ENCODE peak calls at places on chromosome 6, in five cellular contexts. One of them, this sample, is unnamed. For H3K4me1 and H3K9me3, the result is how much of the 10 kb centered on the place peaks cover.

GRCh38 chr6:119132211-119133004 is 53.9 kb upstream of the FAM184A start:
- DNase-seq in stomach: no peak
- DNase-seq in heart left ventricle: no peak
- DNase-seq in HCT116: no peak
- DNase-seq in right lobe of liver: no peak
- DNase-seq in this sample: no peak

GRCh38 chr6:151161363-151161762 is 78.4 kb upstream of the AKAP12 start:
- DNase-seq in stomach: no peak
- DNase-seq in heart left ventricle: no peak
- DNase-seq in HCT116: no peak
- DNase-seq in right lobe of liver: no peak
- DNase-seq in this sample: no peak

GRCh38 chr6:91569071-91569470 is 982.2 kb upstream of the MAP3K7 start:
- DNase-seq in stomach: no peak
- DNase-seq in heart left ventricle: no peak
- DNase-seq in HCT116: no peak
- DNase-seq in right lobe of liver: no peak
- DNase-seq in this sample: no peak

GRCh38 chr6:78259935-78260334 is 607.1 kb downstream of the MEI4 start:
- DNase-seq in stomach: no peak
- DNase-seq in heart left ventricle: no peak
- DNase-seq in HCT116: no peak
- DNase-seq in right lobe of liver: no peak
- DNase-seq in this sample: no peak

GRCh38 chr6:170294813-170295518 is 4.1 kb upstream of the DLL1 start:
- DNase-seq in stomach: no peak
- DNase-seq in heart left ventricle: no peak
- DNase-seq in HCT116: no peak
- DNase-seq in right lobe of liver: no peak
- DNase-seq in this sample: no peak

GRCh38 chr6:108988291-108988690 is 106.4 kb downstream of the SESN1 start:
- DNase-seq in stomach: no peak
- DNase-seq in heart left ventricle: no peak
- DNase-seq in HCT116: no peak
- DNase-seq in right lobe of liver: no peak
- DNase-seq in this sample: no peak

GRCh38 chr6:78701407-78701806 is 165.9 kb upstream of the IRAK1BP1 start:
- DNase-seq in stomach: no peak
- DNase-seq in heart left ventricle: no peak
- DNase-seq in HCT116: no peak
- DNase-seq in right lobe of liver: no peak
- DNase-seq in this sample: no peak

GRCh38 chr6:170036916-170037315 is 254.0 kb downstream of the DLL1 start:
- DNase-seq in stomach: peak
- DNase-seq in heart left ventricle: no peak
- DNase-seq in HCT116: no peak
- DNase-seq in right lobe of liver: no peak
- DNase-seq in this sample: peak

GRCh38 chr6:75199856-75200255 is 6.0 kb downstream of the COL12A1 start:
- DNase-seq in stomach: no peak
- DNase-seq in heart left ventricle: no peak
- DNase-seq in HCT116: no peak
- DNase-seq in right lobe of liver: no peak
- DNase-seq in this sample: no peak

GRCh38 chr6:137811121-137811911 is 55.7 kb upstream of the TNFAIP3 start:
- DNase-seq in stomach: peak
- DNase-seq in heart left ventricle: peak
- DNase-seq in HCT116: peak
- DNase-seq in right lobe of liver: peak
- DNase-seq in this sample: peak

GRCh38 chr6:157019733-157020132 is 242.6 kb downstream of the ARID1B start:
- DNase-seq in stomach: no peak
- DNase-seq in heart left ventricle: no peak
- DNase-seq in HCT116: no peak
- DNase-seq in right lobe of liver: no peak
- DNase-seq in this sample: no peak

GRCh38 chr6:55568779-55569439 is 10.1 kb downstream of the HMGCLL1 start:
- DNase-seq in stomach: no peak
- DNase-seq in heart left ventricle: no peak
- DNase-seq in HCT116: no peak
- DNase-seq in right lobe of liver: no peak
- DNase-seq in this sample: no peak

GRCh38 chr6:104212977-104213696 is 646.6 kb downstream of the HACE1 start:
- DNase-seq in stomach: no peak
- DNase-seq in heart left ventricle: no peak
- DNase-seq in HCT116: no peak
- DNase-seq in right lobe of liver: no peak
- DNase-seq in this sample: no peak

GRCh38 chr6:88167625-88167937 is 1.4 kb upstream of the CNR1 start:
- DNase-seq in stomach: no peak
- DNase-seq in heart left ventricle: no peak
- DNase-seq in HCT116: no peak
- DNase-seq in right lobe of liver: no peak
- DNase-seq in this sample: no peak

GRCh38 chr6:105374010-105374420 is 28.9 kb downstream of the PREP start:
- DNase-seq in stomach: peak
- DNase-seq in heart left ventricle: no peak
- DNase-seq in HCT116: no peak
- DNase-seq in right lobe of liver: no peak
- DNase-seq in this sample: no peak

DNA sequence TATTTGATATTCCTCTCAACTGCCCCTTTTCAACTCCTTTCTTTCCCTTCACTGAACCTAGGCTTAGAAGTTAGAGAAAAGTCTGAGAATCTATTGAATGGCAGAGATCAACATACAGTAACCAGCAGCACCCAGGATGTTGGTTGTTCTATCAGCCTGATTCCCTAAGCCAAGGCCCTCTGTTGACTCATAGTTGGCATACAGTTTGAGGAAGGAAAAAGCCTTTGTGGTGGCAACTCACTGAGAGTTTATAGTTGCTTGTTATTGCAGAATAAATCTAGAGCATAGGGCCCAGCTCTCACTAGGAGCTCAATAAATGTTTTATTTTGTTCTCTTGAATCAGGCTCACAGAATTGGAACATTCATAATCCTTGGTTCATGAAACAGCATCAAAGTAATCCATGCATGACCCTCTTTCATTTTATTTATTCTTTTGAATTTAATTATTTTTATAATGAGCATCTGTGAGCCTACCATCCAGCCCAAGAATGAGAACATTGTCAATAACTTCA is 119.1 kb upstream of the ADGRF1 start:
- DNase-seq in stomach: no peak
- DNase-seq in heart left ventricle: no peak
- DNase-seq in HCT116: peak
- DNase-seq in right lobe of liver: no peak
- DNase-seq in this sample: no peak
- H3K4me1 ChIP-seq in stomach: under half
- H3K4me1 ChIP-seq in heart left ventricle: under half
- H3K4me1 ChIP-seq in HCT116: under half
- H3K4me1 ChIP-seq in right lobe of liver: under half
- H3K4me1 ChIP-seq in this sample: under half

GRCh38 chr6:37131104-37131959 is 38.6 kb upstream of the PIM1 start:
- DNase-seq in stomach: peak
- DNase-seq in heart left ventricle: peak
- DNase-seq in HCT116: no peak
- DNase-seq in right lobe of liver: peak
- DNase-seq in this sample: no peak
- TF ChIP-seq POLR2A in stomach: no peak
- TF ChIP-seq POLR2A in heart left ventricle: no peak
- TF ChIP-seq POLR2A in HCT116: no peak
- TF ChIP-seq POLR2A in right lobe of liver: no peak
- TF ChIP-seq POLR2A in this sample: no peak

DNA sequence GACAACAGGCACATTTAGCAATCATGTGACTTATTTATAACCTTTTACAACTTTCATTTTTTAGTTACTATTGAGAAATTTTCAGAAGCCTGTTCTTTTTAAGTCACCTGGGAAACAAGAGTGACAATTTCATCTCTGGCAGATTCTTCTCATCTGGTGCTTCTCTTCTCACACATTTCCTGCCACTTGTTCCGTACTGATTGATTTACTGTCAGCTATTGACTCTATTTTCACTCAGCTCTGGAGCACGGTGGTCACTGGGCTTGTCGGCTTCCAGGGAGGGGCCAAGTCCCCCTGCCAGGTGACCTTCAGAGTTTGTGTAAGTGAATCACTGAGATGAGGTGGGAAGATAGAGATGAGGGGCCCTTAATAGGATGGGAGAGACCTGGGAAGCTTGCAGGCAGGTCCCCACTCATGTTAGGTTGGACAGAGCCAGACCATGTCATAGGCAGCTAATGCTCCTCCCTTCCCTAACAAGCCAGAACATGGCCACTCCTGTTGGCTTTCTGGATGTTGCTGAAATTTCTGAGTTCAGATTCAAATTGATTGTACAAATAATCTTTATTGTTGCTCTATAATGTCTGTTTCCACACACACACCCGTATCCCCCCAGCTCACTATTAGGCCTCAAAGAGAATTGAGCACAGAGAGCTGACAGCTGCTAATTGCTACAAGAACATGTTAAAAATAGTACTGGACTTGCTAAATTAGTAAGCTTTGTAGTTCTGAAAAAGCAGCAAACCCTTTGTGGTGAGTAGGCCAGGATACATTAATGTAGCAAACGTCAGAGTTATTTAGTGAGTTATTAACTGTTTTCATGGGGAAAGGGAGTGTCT is 13.3 kb downstream of the DUSP22 start:
- DNase-seq in stomach: no peak
- DNase-seq in heart left ventricle: no peak
- DNase-seq in HCT116: no peak
- DNase-seq in right lobe of liver: no peak
- DNase-seq in this sample: peak
- H3K9me3 ChIP-seq in stomach: under half
- H3K9me3 ChIP-seq in heart left ventricle: under half
- H3K9me3 ChIP-seq in HCT116: under half
- H3K9me3 ChIP-seq in right lobe of liver: under half
- H3K9me3 ChIP-seq in this sample: under half

GRCh38 chr6:22873531-22874136 is 304.3 kb downstream of the HDGFL1 start:
- DNase-seq in stomach: no peak
- DNase-seq in heart left ventricle: no peak
- DNase-seq in HCT116: no peak
- DNase-seq in right lobe of liver: no peak
- DNase-seq in this sample: no peak
- H3K4me1 ChIP-seq in stomach: under half
- H3K4me1 ChIP-seq in heart left ventricle: under half
- H3K4me1 ChIP-seq in HCT116: under half
- H3K4me1 ChIP-seq in right lobe of liver: under half
- H3K4me1 ChIP-seq in this sample: under half

DNA sequence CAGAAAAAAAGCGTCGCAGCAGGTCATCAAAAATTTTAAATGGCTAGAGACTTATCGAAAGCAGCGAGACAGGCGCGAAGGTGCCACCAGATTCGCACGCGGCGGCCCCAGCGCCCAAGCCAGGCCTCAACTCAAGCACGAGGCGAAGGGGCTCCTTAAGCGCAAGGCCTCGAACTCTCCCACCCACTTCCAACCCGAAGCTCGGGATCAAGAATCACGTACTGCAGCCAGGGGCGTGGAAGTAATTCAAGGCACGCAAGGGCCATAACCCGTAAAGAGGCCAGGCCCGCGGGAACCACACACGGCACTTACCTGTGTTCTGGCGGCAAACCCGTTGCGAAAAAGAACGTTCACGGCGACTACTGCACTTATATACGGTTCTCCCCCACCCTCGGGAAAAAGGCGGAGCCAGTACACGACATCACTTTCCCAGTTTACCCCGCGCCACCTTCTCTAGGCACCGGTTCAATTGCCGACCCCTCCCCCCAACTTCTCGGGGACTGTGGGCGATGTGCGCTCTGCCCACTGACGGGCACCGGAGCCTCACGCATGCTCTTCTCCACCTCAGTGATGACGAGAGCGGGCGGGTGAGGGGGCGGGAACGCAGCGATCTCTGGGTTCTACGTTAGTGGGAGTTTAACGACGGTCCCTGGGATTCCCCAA is at the start of gene EEF1A1:
- DNase-seq in stomach: peak
- DNase-seq in heart left ventricle: peak
- DNase-seq in HCT116: peak
- DNase-seq in right lobe of liver: peak
- DNase-seq in this sample: peak
- TF ChIP-seq POLR2A in stomach: peak
- TF ChIP-seq POLR2A in heart left ventricle: peak
- TF ChIP-seq POLR2A in HCT116: peak
- TF ChIP-seq POLR2A in right lobe of liver: peak
- TF ChIP-seq POLR2A in this sample: peak

GRCh38 chr6:71556141-71556540 is 267.5 kb downstream of the OGFRL1 start:
- DNase-seq in stomach: no peak
- DNase-seq in heart left ventricle: no peak
- DNase-seq in HCT116: no peak
- DNase-seq in right lobe of liver: no peak
- DNase-seq in this sample: no peak
- H3K9me3 ChIP-seq in stomach: under half
- H3K9me3 ChIP-seq in heart left ventricle: under half
- H3K9me3 ChIP-seq in HCT116: under half
- H3K9me3 ChIP-seq in right lobe of liver: under half
- H3K9me3 ChIP-seq in this sample: under half

GRCh38 chr6:76867182-76867581 is 596.1 kb downstream of the HTR1B start:
- DNase-seq in stomach: no peak
- DNase-seq in heart left ventricle: no peak
- DNase-seq in HCT116: no peak
- DNase-seq in right lobe of liver: no peak
- DNase-seq in this sample: no peak

GRCh38 chr6:76861403-76861802 is 601.9 kb downstream of the HTR1B start:
- DNase-seq in stomach: peak
- DNase-seq in heart left ventricle: no peak
- DNase-seq in HCT116: peak
- DNase-seq in right lobe of liver: peak
- DNase-seq in this sample: no peak

GRCh38 chr6:76862966-76863365 is 600.3 kb downstream of the HTR1B start:
- DNase-seq in stomach: no peak
- DNase-seq in heart left ventricle: no peak
- DNase-seq in HCT116: no peak
- DNase-seq in right lobe of liver: no peak
- DNase-seq in this sample: no peak

GRCh38 chr6:76866091-76866490 is 597.2 kb downstream of the HTR1B start:
- DNase-seq in stomach: no peak
- DNase-seq in heart left ventricle: no peak
- DNase-seq in HCT116: no peak
- DNase-seq in right lobe of liver: no peak
- DNase-seq in this sample: no peak
- H3K4me1 ChIP-seq in stomach: under half
- H3K4me1 ChIP-seq in heart left ventricle: under half
- H3K4me1 ChIP-seq in HCT116: under half
- H3K4me1 ChIP-seq in right lobe of liver: under half
- H3K4me1 ChIP-seq in this sample: under half

GRCh38 chr6:3455121-3455489 is 1.7 kb downstream of the SLC22A23 start:
- DNase-seq in stomach: peak
- DNase-seq in heart left ventricle: no peak
- DNase-seq in HCT116: no peak
- DNase-seq in right lobe of liver: no peak
- DNase-seq in this sample: no peak
- TF ChIP-seq POLR2A in stomach: no peak
- TF ChIP-seq POLR2A in heart left ventricle: no peak
- TF ChIP-seq POLR2A in HCT116: no peak
- TF ChIP-seq POLR2A in right lobe of liver: no peak
- TF ChIP-seq POLR2A in this sample: no peak

DNA sequence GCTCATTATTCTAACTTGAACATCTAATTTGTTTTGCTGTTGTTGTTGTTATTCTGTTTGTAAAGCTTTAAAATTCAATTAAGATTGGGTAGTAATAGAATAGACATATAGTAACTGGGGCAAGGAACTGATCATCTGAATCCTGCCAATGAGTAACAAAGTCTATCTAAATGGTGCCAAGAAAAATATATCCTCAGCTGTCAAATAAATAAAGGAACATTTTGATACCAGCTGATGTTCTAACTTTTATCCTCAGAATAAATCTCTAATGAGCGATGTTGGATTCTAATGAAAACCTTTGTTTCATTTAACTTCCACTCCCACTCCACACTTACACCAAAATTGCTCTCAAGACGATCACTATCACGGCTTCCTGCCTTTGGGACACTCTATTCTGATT is 210.9 kb downstream of the TINAG start:
- DNase-seq in stomach: no peak
- DNase-seq in heart left ventricle: no peak
- DNase-seq in HCT116: no peak
- DNase-seq in right lobe of liver: no peak
- DNase-seq in this sample: no peak
- H3K9me3 ChIP-seq in stomach: under half
- H3K9me3 ChIP-seq in heart left ventricle: under half
- H3K9me3 ChIP-seq in HCT116: under half
- H3K9me3 ChIP-seq in right lobe of liver: under half
- H3K9me3 ChIP-seq in this sample: under half